ENCODE peak calls at places on chromosomes 13 and 19, in seven cellular contexts. Q, K, L, N, Y, S and W are unnamed samples.

GRCh38 chr19:17766543-17767131 is 15.4 kb downstream of the FCHO1 start:
- DNase-seq in S (peak; percentile 94), K (peak; percentile 70), L (peak; percentile 86), Q (peak; percentile 88), Y (peak; percentile 84), N (peak; percentile 94), W (peak; percentile 89)

GRCh38 chr13:58598241-58598640 is 966.7 kb downstream of the PCDH17 start:
- DNase-seq in S (no peak), N (no peak), Q (no peak), K (no peak), L (no peak), Y (no peak), W (no peak)

GRCh38 chr19:7480222-7480974 is 8.4 kb downstream of the PEX11G start:
- DNase-seq in N (no peak), S (no peak), L (peak; percentile 45), K (no peak), Y (no peak), Q (no peak), W (no peak)

GRCh38 chr13:74258951-74259350 is 124.7 kb upstream of the KLF12 start:
- DNase-seq in Y (no peak), K (no peak), N (no peak), Q (no peak), S (peak; percentile 9), L (no peak), W (no peak)

GRCh38 chr19:55688422-55689218 is 13.6 kb downstream of the EPN1 start:
- DNase-seq in Q (peak; percentile 91), K (no peak), N (no peak), Y (no peak), L (peak; percentile 28), S (peak; percentile 28), W (no peak)

GRCh38 chr19:8515317-8515716 is 1.4 kb upstream of the ZNF414 start:
- DNase-seq in L (no peak), N (no peak), Y (no peak), Q (no peak), K (no peak), S (no peak), W (no peak)

GRCh38 chr19:46478356-46478986 is 7.1 kb upstream of the PNMA8A start:
- DNase-seq in Y (no peak), N (no peak), S (no peak), Q (no peak), L (peak; percentile 12), K (no peak), W (no peak)

GRCh38 chr13:38543561-38543960 is 143.3 kb upstream of the FREM2 start:
- DNase-seq in Y (no peak), Q (no peak), K (no peak), S (no peak), N (no peak), L (no peak), W (no peak)

GRCh38 chr13:101434486-101434885 is 18.0 kb upstream of the ITGBL1 start:
- DNase-seq in K (no peak), N (no peak), Q (no peak), Y (no peak), L (no peak), S (no peak), W (no peak)

GRCh38 chr13:77523386-77523785 is 12.1 kb upstream of the SCEL start:
- DNase-seq in S (no peak), Q (no peak), Y (no peak), L (no peak), K (no peak), N (no peak), W (no peak)

GRCh38 chr13:52348081-52348480 is 57.9 kb downstream of the THSD1 start:
- DNase-seq in N (no peak), K (no peak), L (peak; percentile 12), Y (no peak), S (no peak), Q (no peak), W (no peak)

GRCh38 chr13:91406619-91407018 is 8.2 kb downstream of the GPC5 start:
- DNase-seq in S (peak; percentile 69), Q (peak; percentile 50), Y (peak; percentile 16), K (no peak), N (no peak), L (no peak), W (peak; percentile 22)

GRCh38 chr19:2547033-2547680 is 71.2 kb downstream of the GADD45B start:
- DNase-seq in S (no peak), K (no peak), L (no peak), Q (no peak), N (no peak), Y (no peak), W (no peak)

GRCh38 chr13:39419068-39419467 is 183.9 kb downstream of the LHFPL6 start:
- DNase-seq in Q (no peak), Y (no peak), L (no peak), K (no peak), S (no peak), N (no peak), W (no peak)

GRCh38 chr13:113427562-113428468 is 25.5 kb downstream of the ADPRHL1 start:
- DNase-seq in L (no peak), K (no peak), N (no peak), Q (no peak), Y (no peak), S (peak; percentile 91), W (no peak)

GRCh38 chr13:45149964-45150363 is 29.7 kb downstream of the GTF2F2 start:
- DNase-seq in Y (no peak), N (no peak), K (no peak), S (no peak), L (no peak), Q (no peak), W (no peak)

GRCh38 chr13:70249332-70250064 is 141.2 kb upstream of the KLHL1 start:
- DNase-seq in S (no peak), N (no peak), L (no peak), K (no peak), Y (no peak), Q (peak; percentile 46), W (peak; percentile 26)

GRCh38 chr19:29001006-29001921 is 211.7 kb downstream of the UQCRFS1 start:
- DNase-seq in Y (no peak), N (no peak), S (no peak), Q (no peak), L (no peak), K (no peak), W (no peak)

GRCh38 chr19:49855676-49856573 is 5.0 kb downstream of the PTOV1 start:
- DNase-seq in K (no peak), Q (no peak), N (peak; percentile 80), S (no peak), L (no peak), Y (no peak), W (peak; percentile 37)

GRCh38 chr19:49853852-49854849 is 3.2 kb downstream of the PTOV1 start:
- DNase-seq in Q (no peak), N (peak; percentile 87), Y (no peak), L (no peak), K (no peak), S (no peak), W (no peak)

GRCh38 chr19:49854861-49855263 is 3.9 kb downstream of the PTOV1 start:
- DNase-seq in Y (no peak), N (peak; percentile 85), S (no peak), K (no peak), L (no peak), Q (no peak), W (no peak)

GRCh38 chr19:49856574-49857021 is 5.6 kb downstream of the PTOV1 start:
- DNase-seq in Y (no peak), Q (no peak), N (no peak), K (no peak), S (no peak), L (no peak), W (no peak)

GRCh38 chr19:49855277-49855675 is 4.3 kb downstream of the PTOV1 start:
- DNase-seq in N (no peak), S (no peak), L (no peak), Y (no peak), Q (no peak), K (no peak), W (no peak)
- TF ChIP-seq CTCF in N (no peak), S (no peak), L (no peak), Y (no peak), Q (no peak), K (no peak), W (no peak)

GRCh38 chr19:48325265-48325910 is at the start of gene EMP3:
- DNase-seq in K (no peak), L (peak; percentile 75), N (peak; percentile 96), Y (peak; percentile 63), S (peak; percentile 53), Q (peak; percentile 67), W (peak; percentile 72)
- TF ChIP-seq CTCF in K (no peak), L (no peak), N (no peak), Y (no peak), S (no peak), Q (no peak), W (no peak)

GRCh38 chr19:19480688-19481087 is 34.7 kb downstream of the TSSK6 start:
- DNase-seq in S (no peak), L (no peak), K (no peak), Q (no peak), Y (no peak), N (no peak), W (no peak)

GRCh38 chr19:19474950-19475781 is 40.2 kb downstream of the TSSK6 start:
- DNase-seq in Q (no peak), Y (no peak), S (no peak), K (no peak), L (no peak), N (no peak), W (no peak)

GRCh38 chr19:19471682-19472081 is 43.7 kb downstream of the TSSK6 start:
- DNase-seq in L (no peak), S (no peak), Q (no peak), Y (no peak), K (no peak), N (no peak), W (no peak)

GRCh38 chr19:19477705-19478383 is 37.5 kb downstream of the TSSK6 start:
- DNase-seq in K (no peak), N (no peak), Q (no peak), L (no peak), S (no peak), Y (no peak), W (no peak)

DNA sequence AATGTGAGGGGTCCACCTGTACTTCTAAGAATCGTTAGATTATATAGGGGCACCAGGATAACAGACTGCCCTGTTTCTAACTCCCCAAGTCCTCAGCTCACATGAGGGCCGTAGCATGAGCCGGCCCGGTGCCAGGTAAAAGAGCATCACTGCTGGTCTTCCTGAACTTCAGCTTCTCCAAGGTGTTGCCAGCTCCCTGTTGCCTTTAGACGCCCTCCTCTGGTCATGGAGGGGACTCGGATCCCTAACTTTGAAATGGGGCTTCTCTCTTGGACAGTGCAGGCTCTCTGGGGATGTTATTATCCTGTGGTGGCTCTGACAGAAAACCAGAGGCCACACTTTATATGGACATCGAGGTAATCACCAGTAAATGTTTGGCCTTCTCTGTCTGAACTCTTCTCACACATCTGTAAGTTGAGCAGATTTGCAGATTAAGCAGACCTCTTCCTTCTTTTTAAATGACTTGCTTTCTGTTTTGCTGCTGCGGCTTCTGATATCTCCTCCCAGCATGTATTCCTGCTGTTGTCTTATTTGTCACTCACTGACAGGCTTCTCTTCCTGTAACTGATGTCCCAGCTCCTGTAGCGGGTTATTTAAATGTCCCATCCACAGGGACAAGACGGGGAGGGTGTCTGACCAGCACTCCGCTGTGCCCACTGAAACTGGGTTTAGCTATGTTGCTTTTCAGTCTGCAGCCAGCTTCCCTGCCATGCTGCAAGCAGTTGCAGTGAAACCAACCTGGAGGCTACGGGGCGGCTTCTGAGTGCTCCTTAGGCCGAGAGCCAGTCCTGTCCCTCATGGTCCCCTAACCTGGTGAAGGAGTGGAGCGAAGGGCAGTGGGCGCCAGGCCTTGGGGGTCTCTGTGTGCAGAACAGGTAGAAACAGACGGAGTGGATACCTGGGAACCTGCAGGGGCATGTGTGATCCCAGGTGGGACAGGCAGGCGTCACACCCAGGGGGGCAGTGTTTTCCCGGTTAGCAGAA is 39.2 kb downstream of the TSSK6 start:
- DNase-seq in Q (no peak), K (no peak), Y (no peak), S (peak; percentile 32), L (no peak), N (no peak), W (no peak)
- TF ChIP-seq CTCF in Q (no peak), K (peak; percentile 47), Y (peak; percentile 46), S (peak; percentile 63), L (no peak), N (no peak), W (no peak)

GRCh38 chr19:1315470-1316166 is 29.9 kb downstream of the EFNA2 start:
- DNase-seq in Y (no peak), N (no peak), S (peak; percentile 75), Q (peak; percentile 50), K (peak; percentile 33), L (peak; percentile 70), W (peak; percentile 67)
- TF ChIP-seq CTCF in Y (peak; percentile 63), N (no peak), S (peak; percentile 73), Q (peak; percentile 56), K (peak; percentile 59), L (peak; percentile 42), W (no peak)